ENCODE peak calls at places on chromosomes 1 and 21, in seven cellular contexts. M is H9, W is fibroblast of the aortic adventitia, O is AG09319, D is mesothelial cell of epicardium, U is fibroblast of lung, X is breast epithelium. N is an unnamed sample.

GRCh38 chr1:54623216-54624007 is at the start of gene FAM151A:
- DNase-seq in M (no peak), W (no peak), O (no peak), D (no peak), U (no peak), X (no peak), N (peak; percentile 30)

GRCh38 chr1:3352084-3352951 is 102.1 kb upstream of the ARHGEF16 start:
- DNase-seq in M (peak; percentile 73), W (peak; percentile 81), O (no peak), D (no peak), U (peak; percentile 91), X (no peak), N (peak; percentile 65)

GRCh38 chr1:38476784-38477175 is 382.8 kb downstream of the RRAGC start:
- DNase-seq in M (no peak), W (no peak), O (no peak), D (no peak), U (no peak), X (no peak), N (no peak)

GRCh38 chr1:166040223-166040622 is 126.6 kb downstream of the FAM78B start:
- DNase-seq in M (no peak), W (no peak), O (no peak), D (no peak), U (peak; percentile 13), X (no peak), N (no peak)

GRCh38 chr1:246492611-246493245 is 14.4 kb downstream of the SMYD3 start:
- DNase-seq in M (peak; percentile 60), W (peak; percentile 86), O (peak; percentile 49), D (no peak), U (peak; percentile 66), X (no peak), N (peak; percentile 84)

GRCh38 chr1:81349194-81349965 is 451.4 kb upstream of the ADGRL2 start:
- DNase-seq in M (peak; percentile 42), W (no peak), O (no peak), D (no peak), U (no peak), X (no peak), N (no peak)

GRCh38 chr1:234315091-234315541 is 58.1 kb upstream of the COA6 start:
- DNase-seq in M (no peak), W (peak; percentile 61), O (peak; percentile 14), D (no peak), U (peak; percentile 77), X (no peak), N (peak; percentile 42)

GRCh38 chr21:33645730-33646129 is 3.4 kb downstream of the ITSN1 start:
- DNase-seq in M (no peak), W (no peak), O (no peak), D (no peak), U (no peak), X (no peak), N (no peak)

GRCh38 chr1:9990944-9991343 is 6.1 kb upstream of the RBP7 start:
- DNase-seq in M (no peak), W (peak; percentile 86), O (no peak), D (no peak), U (no peak), X (no peak), N (no peak)

GRCh38 chr1:175152006-175152652 is 40.4 kb downstream of the KIAA0040 start:
- DNase-seq in M (peak; percentile 79), W (peak; percentile 51), O (no peak), D (peak; percentile 33), U (peak; percentile 11), X (peak; percentile 62), N (peak; percentile 74)

GRCh38 chr1:93344886-93345632 is 648 bp upstream of the DR1 start:
- DNase-seq in M (no peak), W (no peak), O (no peak), D (no peak), U (peak; percentile 18), X (no peak), N (no peak)

GRCh38 chr21:42836767-42837301 is 42.5 kb downstream of the WDR4 start:
- DNase-seq in M (no peak), W (no peak), O (no peak), D (no peak), U (no peak), X (no peak), N (no peak)

GRCh38 chr1:201356701-201357100 is 20.8 kb downstream of the TNNT2 start:
- DNase-seq in M (no peak), W (no peak), O (no peak), D (no peak), U (no peak), X (no peak), N (no peak)

GRCh38 chr1:175470078-175470477 is 273.3 kb downstream of the TNR start:
- DNase-seq in M (no peak), W (no peak), O (no peak), D (no peak), U (peak; percentile 8), X (no peak), N (no peak)

GRCh38 chr1:161092621-161093028 is 3.3 kb upstream of the NECTIN4 start:
- DNase-seq in M (no peak), W (no peak), O (no peak), D (no peak), U (peak; percentile 36), X (peak; percentile 60), N (no peak)

GRCh38 chr1:73832276-73832825 is 365.6 kb downstream of the LRRIQ3 start:
- DNase-seq in M (no peak), W (no peak), O (no peak), D (no peak), U (peak; percentile 28), X (no peak), N (no peak)

GRCh38 chr1:222973561-222973960 is 158.7 kb downstream of the DISP1 start:
- DNase-seq in M (no peak), W (no peak), O (no peak), D (no peak), U (no peak), X (no peak), N (no peak)

GRCh38 chr1:31768939-31769704 is 5.0 kb upstream of the ADGRB2 start:
- DNase-seq in M (no peak), W (no peak), O (no peak), D (no peak), U (no peak), X (no peak), N (no peak)

GRCh38 chr21:16945580-16945979 is 567.3 kb upstream of the CXADR start:
- DNase-seq in M (no peak), W (peak; percentile 2), O (no peak), D (no peak), U (no peak), X (no peak), N (peak; percentile 2)

GRCh38 chr1:9823943-9824701 is at the start of gene CLSTN1:
- DNase-seq in M (peak; percentile 92), W (peak; percentile 75), O (peak; percentile 60), D (peak; percentile 88), U (peak; percentile 85), X (peak; percentile 88), N (peak; percentile 94)

GRCh38 chr1:111267801-111268508 is 22.7 kb upstream of the CHIA start:
- DNase-seq in M (no peak), W (no peak), O (no peak), D (no peak), U (no peak), X (no peak), N (no peak)

GRCh38 chr1:156420209-156421061 is 51.4 kb downstream of the RHBG start:
- DNase-seq in M (peak; percentile 41), W (no peak), O (no peak), D (no peak), U (no peak), X (no peak), N (no peak)
- TF ChIP-seq CTCF in M (peak; percentile 8), W (no peak), O (no peak), D (no peak), U (no peak), X (no peak), N (no peak)

DNA sequence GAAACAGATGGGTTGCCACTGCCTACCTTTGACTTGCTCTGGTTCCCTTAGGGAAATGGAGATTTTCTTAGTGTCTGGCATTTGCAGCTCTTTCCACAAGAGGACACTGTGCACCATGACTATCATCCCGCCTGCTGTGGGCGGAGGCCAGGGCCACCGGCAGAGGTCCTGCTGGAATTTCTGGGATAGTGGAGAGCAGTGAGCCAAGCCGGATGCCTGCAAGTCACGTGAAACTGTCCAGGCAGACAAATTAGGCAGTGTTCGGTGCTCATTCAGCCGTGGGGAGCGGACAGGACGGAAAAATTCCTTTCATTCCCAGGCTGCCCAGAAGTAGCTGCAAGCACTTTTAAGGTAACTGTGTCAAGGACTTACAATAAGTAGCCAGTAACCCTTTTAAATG is 43.4 kb downstream of the IGSF5 start:
- DNase-seq in M (peak; percentile 86), W (no peak), O (no peak), D (peak; percentile 75), U (peak; percentile 94), X (peak; percentile 82), N (peak; percentile 87)
- TF ChIP-seq CTCF in M (peak; percentile 90), W (peak; percentile 7), O (peak; percentile 34), D (peak; percentile 71), U (peak; percentile 22), X (peak; percentile 97), N (peak; percentile 60)

GRCh38 chr1:1598051-1598719 is 1.8 kb downstream of the FNDC10 start:
- DNase-seq in M (no peak), W (no peak), O (no peak), D (no peak), U (no peak), X (no peak), N (no peak)
- TF ChIP-seq CTCF in M (no peak), W (no peak), O (no peak), D (no peak), U (no peak), X (no peak), N (no peak)

GRCh38 chr1:42260376-42261078 is 74.5 kb downstream of the FOXJ3 start:
- DNase-seq in M (no peak), W (no peak), O (no peak), D (no peak), U (no peak), X (no peak), N (no peak)

GRCh38 chr1:42264791-42265190 is 70.2 kb downstream of the FOXJ3 start:
- DNase-seq in M (no peak), W (no peak), O (no peak), D (no peak), U (no peak), X (no peak), N (no peak)

GRCh38 chr1:42267904-42268303 is 67.1 kb downstream of the FOXJ3 start:
- DNase-seq in M (no peak), W (no peak), O (no peak), D (no peak), U (no peak), X (no peak), N (no peak)

GRCh38 chr1:42263019-42263418 is 72.0 kb downstream of the FOXJ3 start:
- DNase-seq in M (no peak), W (no peak), O (no peak), D (no peak), U (no peak), X (no peak), N (no peak)

GRCh38 chr1:42266253-42267135 is 68.5 kb downstream of the FOXJ3 start:
- DNase-seq in M (no peak), W (no peak), O (no peak), D (no peak), U (peak; percentile 45), X (no peak), N (no peak)
- TF ChIP-seq CTCF in M (peak; percentile 53), W (no peak), O (no peak), D (peak; percentile 14), U (no peak), X (peak; percentile 34), N (no peak)

DNA sequence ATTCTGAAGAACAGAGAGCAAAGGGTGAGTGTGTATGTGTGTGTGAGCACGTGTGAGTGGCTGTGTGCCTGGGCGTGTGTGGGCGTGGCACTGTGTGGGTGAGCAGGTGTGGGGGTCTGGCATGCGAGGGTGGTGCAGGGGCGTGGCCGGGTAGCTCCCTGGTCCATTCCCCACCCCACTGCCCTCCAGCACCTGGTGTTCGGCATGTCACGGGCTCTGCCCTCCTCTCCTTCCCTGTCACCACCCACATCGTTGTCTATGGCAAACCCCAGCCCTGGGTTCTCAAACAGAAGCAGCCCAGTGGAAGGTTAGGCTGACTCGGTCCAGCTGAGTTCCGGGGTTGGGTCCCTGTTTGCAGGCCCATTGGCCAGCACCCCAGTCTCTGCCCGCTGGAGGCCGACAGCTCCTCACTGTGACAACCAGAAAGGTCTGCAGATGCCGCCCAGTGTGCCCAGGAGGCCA is 39.8 kb downstream of the UBE2G2 start:
- DNase-seq in M (peak; percentile 28), W (no peak), O (no peak), D (no peak), U (no peak), X (no peak), N (no peak)
- TF ChIP-seq CTCF in M (no peak), W (no peak), O (no peak), D (no peak), U (no peak), X (no peak), N (no peak)